ENCODE peak calls at places on chromosomes 3 and 15, in five cellular contexts. F is cardiac muscle cell, I is OCI-LY7, Q is left lung, U is fibroblast of lung. S is an unnamed sample.

GRCh38 chr3:133754455-133754854 is 8.3 kb downstream of the TF start:
- DNase-seq in F (no peak), I (no peak), Q (no peak), U (no peak), S (no peak)

GRCh38 chr3:8738639-8739038 is 5.0 kb downstream of the CAV3 start:
- DNase-seq in F (no peak), I (no peak), Q (no peak), U (no peak), S (no peak)

GRCh38 chr3:57977755-57978715 is 30.2 kb upstream of the FLNB start:
- DNase-seq in F (no peak), I (no peak), Q (no peak), U (no peak), S (no peak)

GRCh38 chr15:25339431-25339830 is 99.4 kb downstream of the UBE3A start:
- DNase-seq in F (no peak), I (no peak), Q (no peak), U (no peak), S (no peak)

GRCh38 chr15:100909582-100909981 is 9.6 kb upstream of the LRRK1 start:
- DNase-seq in F (no peak), I (no peak), Q (no peak), U (no peak), S (no peak)

GRCh38 chr3:171862993-171863521 is 19.9 kb downstream of the TMEM212 start:
- DNase-seq in F (peak; percentile 77), I (no peak), Q (no peak), U (peak; percentile 74), S (no peak)

GRCh38 chr15:73079570-73079969 is 27.3 kb downstream of the NEO1 start:
- DNase-seq in F (peak; percentile 30), I (no peak), Q (no peak), U (no peak), S (no peak)

GRCh38 chr15:74375303-74375693 is 7.9 kb upstream of the CYP11A1 start:
- DNase-seq in F (peak; percentile 88), I (peak; percentile 85), Q (no peak), U (peak; percentile 69), S (no peak)

GRCh38 chr15:81686021-81686420 is 312.0 kb upstream of the TMC3 start:
- DNase-seq in F (no peak), I (no peak), Q (no peak), U (no peak), S (no peak)

GRCh38 chr15:65423977-65424679 is 1.4 kb upstream of the IGDCC4 start:
- DNase-seq in F (no peak), I (no peak), Q (no peak), U (peak; percentile 67), S (no peak)

GRCh38 chr15:82298032-82298431 is 35.4 kb downstream of the SAXO2 start:
- DNase-seq in F (no peak), I (no peak), Q (no peak), U (no peak), S (no peak)

GRCh38 chr3:153547984-153548383 is 386.0 kb downstream of the RAP2B start:
- DNase-seq in F (no peak), I (no peak), Q (no peak), U (no peak), S (no peak)

GRCh38 chr3:37135561-37135960 is 38.8 kb downstream of the LRRFIP2 start:
- DNase-seq in F (no peak), I (no peak), Q (no peak), U (no peak), S (no peak)

GRCh38 chr3:129553171-129553570 is 10.2 kb downstream of the H1-8 start:
- DNase-seq in F (no peak), I (no peak), Q (peak; percentile 71), U (no peak), S (no peak)

GRCh38 chr15:41661529-41662225 is 1.5 kb downstream of the MGA start:
- DNase-seq in F (peak; percentile 83), I (peak; percentile 88), Q (peak; percentile 94), U (peak; percentile 87), S (peak; percentile 29)

GRCh38 chr3:95154775-95155174 is 1091.9 kb downstream of the NSUN3 start:
- DNase-seq in F (no peak), I (no peak), Q (no peak), U (peak; percentile 69), S (no peak)

GRCh38 chr15:74955017-74955416 is 1.6 kb downstream of the RPP25 start:
- DNase-seq in F (peak; percentile 42), I (no peak), Q (no peak), U (no peak), S (no peak)

GRCh38 chr3:136008732-136009456 is 43.4 kb downstream of the PPP2R3A start:
- DNase-seq in F (no peak), I (no peak), Q (no peak), U (peak; percentile 23), S (no peak)

GRCh38 chr15:39472661-39473657 is 107.9 kb upstream of the THBS1 start:
- DNase-seq in F (peak; percentile 100), I (no peak), Q (no peak), U (peak; percentile 29), S (peak; percentile 98)

GRCh38 chr3:12725436-12725835 is 33.6 kb downstream of the TMEM40 start:
- DNase-seq in F (no peak), I (no peak), Q (no peak), U (no peak), S (no peak)

GRCh38 chr15:92921215-92922131 is 21.3 kb downstream of the CHD2 start:
- DNase-seq in F (no peak), I (no peak), Q (no peak), U (peak; percentile 72), S (no peak)

GRCh38 chr15:73907018-73907394 is 19.3 kb upstream of the LOXL1 start:
- DNase-seq in F (no peak), I (no peak), Q (no peak), U (no peak), S (no peak)

GRCh38 chr15:61715082-61715481 is 345.2 kb downstream of the VPS13C start:
- DNase-seq in F (no peak), I (no peak), Q (no peak), U (peak; percentile 26), S (no peak)

GRCh38 chr3:104548401-104548800 is 818.3 kb upstream of the ALCAM start:
- DNase-seq in F (no peak), I (no peak), Q (no peak), U (no peak), S (no peak)

GRCh38 chr3:153574445-153574844 is 412.4 kb downstream of the RAP2B start:
- DNase-seq in F (peak; percentile 28), I (no peak), Q (no peak), U (peak; percentile 27), S (peak; percentile 6)

GRCh38 chr3:133301731-133302130 is 98.1 kb upstream of the BFSP2 start:
- DNase-seq in F (no peak), I (peak; percentile 11), Q (no peak), U (peak; percentile 45), S (no peak)

GRCh38 chr3:46713898-46714552 is 3.6 kb downstream of the PRSS50 start:
- DNase-seq in F (no peak), I (no peak), Q (no peak), U (no peak), S (no peak)

GRCh38 chr15:44798815-44799214 is 62.5 kb downstream of the TRIM69 start:
- DNase-seq in F (peak; percentile 27), I (no peak), Q (no peak), U (no peak), S (no peak)

GRCh38 chr3:67228136-67228535 is 230.0 kb downstream of the KBTBD8 start:
- DNase-seq in F (no peak), I (no peak), Q (no peak), U (no peak), S (no peak)

GRCh38 chr3:48679416-48680380 is 6.0 kb downstream of the NCKIPSD start:
- DNase-seq in F (no peak), I (peak; percentile 64), Q (no peak), U (no peak), S (no peak)

GRCh38 chr15:22845289-22845900 is 6.9 kb downstream of the NIPA2 start:
- DNase-seq in F (no peak), I (no peak), Q (no peak), U (peak; percentile 26), S (peak; percentile 13)

DNA sequence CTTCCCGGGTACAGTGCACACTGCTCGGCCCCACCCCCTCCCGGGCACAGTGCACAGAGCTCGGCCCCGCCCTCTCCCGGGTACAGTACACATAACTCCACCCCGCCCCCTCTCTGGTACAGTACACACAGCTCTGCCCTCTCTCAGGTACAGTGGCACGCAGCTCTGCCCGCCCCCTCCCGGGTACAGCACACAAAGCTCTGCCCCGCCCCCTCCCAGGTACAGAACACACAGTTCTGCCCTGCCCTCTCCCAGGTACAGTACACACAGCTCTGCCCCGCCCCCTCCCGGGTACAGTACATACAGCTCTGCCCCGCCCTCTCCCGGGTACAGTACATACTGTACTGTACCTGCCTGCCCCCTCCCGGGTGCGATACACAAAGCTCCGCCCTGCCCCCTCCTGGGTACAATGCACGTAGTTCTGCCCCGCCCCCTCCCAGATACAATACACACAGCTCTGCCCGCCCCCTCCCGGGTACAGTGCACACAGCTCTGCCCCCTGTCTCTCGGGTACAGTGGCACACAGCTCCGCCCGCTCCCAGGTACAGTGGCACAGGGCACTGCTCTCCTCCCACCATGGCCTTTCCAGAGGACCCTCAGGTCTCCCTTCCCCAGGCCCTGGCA is 16.4 kb upstream of the PRR20G start:
- DNase-seq in F (no peak), I (peak; percentile 3), Q (peak; percentile 90), U (no peak), S (no peak)
- H3K4me3 ChIP-seq in F (no peak overlapping the region), I (no peak overlapping the region), Q (no peak overlapping the region), U (no peak overlapping the region), S (no peak overlapping the region)

DNA sequence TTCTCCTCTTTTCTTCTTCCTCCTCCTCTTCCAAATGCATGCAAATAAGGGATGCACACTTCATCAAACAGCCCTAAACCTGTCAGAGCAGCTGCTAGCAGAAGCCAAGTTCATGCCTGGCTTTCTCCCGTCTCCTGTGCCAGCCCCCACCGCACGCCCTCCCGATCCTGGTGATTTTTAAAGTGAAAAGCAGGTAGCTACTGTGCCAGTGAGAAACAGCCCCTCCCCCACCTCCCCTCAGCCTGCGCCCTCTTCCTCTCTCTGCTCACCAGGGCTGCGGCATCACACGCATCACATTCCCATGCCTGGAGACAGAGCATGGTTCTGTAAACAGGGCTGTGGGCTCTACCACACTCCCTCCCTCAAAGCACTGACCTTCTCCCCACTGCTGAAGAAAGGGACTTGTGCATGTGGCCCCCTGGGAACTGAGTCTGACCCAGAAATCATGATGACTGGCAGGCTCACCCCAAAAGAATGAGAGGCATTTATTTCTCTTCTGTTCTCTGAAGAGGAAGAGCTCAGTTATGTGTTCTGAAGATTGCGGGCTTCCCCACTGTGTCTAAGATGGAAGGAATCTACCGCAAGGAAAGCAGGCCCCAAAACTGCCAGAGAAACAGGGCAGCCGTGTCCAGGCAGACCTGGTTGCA is 14.6 kb upstream of the SLC6A1 start:
- DNase-seq in F (peak; percentile 4), I (no peak), Q (no peak), U (peak; percentile 68), S (peak; percentile 4)
- H3K4me3 ChIP-seq in F (no peak overlapping the region), I (no peak overlapping the region), Q (no peak overlapping the region), U (no peak overlapping the region), S (no peak overlapping the region)

GRCh38 chr15:85620321-85621044 is 174.2 kb downstream of the KLHL25 start:
- DNase-seq in F (peak; percentile 80), I (no peak), Q (no peak), U (peak; percentile 83), S (no peak)
- H3K4me3 ChIP-seq in F (no peak overlapping the region), I (no peak overlapping the region), Q (peak overlapping the region; percentile 30), U (peak overlapping the region; percentile 70), S (peak overlapping the region; percentile 48)

DNA sequence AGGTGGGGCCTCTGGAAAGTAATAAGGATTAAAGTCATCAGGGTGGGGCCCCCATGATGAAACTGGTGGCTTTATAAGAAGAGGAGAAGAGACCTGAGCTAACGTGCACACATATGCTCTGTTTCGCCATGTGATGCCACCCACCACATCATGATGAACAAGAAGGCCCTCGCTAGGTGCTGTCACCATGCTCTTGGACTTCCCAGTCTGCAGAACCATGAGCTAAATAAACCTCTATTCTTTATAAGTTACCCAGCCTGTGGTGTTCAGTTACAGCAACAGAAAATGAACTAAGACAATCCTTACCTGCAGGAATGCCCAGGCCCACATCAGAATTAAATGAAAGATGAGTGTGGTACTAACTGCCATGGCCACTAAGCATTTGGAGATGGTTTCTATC is 79.8 kb downstream of the ADCY5 start:
- DNase-seq in F (no peak), I (no peak), Q (no peak), U (no peak), S (no peak)
- H3K4me3 ChIP-seq in F (no peak overlapping the region), I (no peak overlapping the region), Q (no peak overlapping the region), U (no peak overlapping the region), S (no peak overlapping the region)